ENCODE peak calls at places on chromosomes 13 and 19, in six cellular contexts. W, L, T, H, F and K are unnamed samples. For H3K36me3 and H3K4me1, the result is how much of the 10 kb centered on the place peaks cover.

GRCh38 chr13:36885901-36886300 is 34.1 kb downstream of the SMAD9 start:
- DNase-seq in W (no peak), L (no peak), T (no peak), H (no peak), F (no peak), K (no peak)

GRCh38 chr19:4524808-4525562 is 6.7 kb upstream of the PLIN4 start:
- DNase-seq in W (peak), L (no peak), T (no peak), H (peak), F (peak), K (peak)

GRCh38 chr13:29196409-29197074 is 376.4 kb downstream of the MTUS2 start:
- DNase-seq in W (no peak), L (no peak), T (no peak), H (no peak), F (no peak), K (no peak)

GRCh38 chr13:95752677-95753076 is 75.7 kb downstream of the DNAJC3 start:
- DNase-seq in W (no peak), L (no peak), T (no peak), H (no peak), F (no peak), K (no peak)

GRCh38 chr19:11377237-11377636 is 2.8 kb downstream of the SWSAP1 start:
- DNase-seq in W (no peak), L (peak), T (no peak), H (no peak), F (no peak), K (no peak)

GRCh38 chr19:1852294-1852646 is 4.0 kb upstream of the REXO1 start:
- DNase-seq in W (peak), L (no peak), T (no peak), H (no peak), F (no peak), K (no peak)

GRCh38 chr19:18775586-18776287 is 15.4 kb downstream of the COMP start:
- DNase-seq in W (no peak), L (peak), T (peak), H (no peak), F (no peak), K (no peak)

GRCh38 chr19:33686687-33687541 is 65.2 kb downstream of the CHST8 start:
- DNase-seq in W (no peak), L (no peak), T (peak), H (peak), F (no peak), K (peak)

GRCh38 chr13:63110431-63110830 is 1694.8 kb upstream of the PCDH20 start:
- DNase-seq in W (no peak), L (peak), T (no peak), H (no peak), F (no peak), K (no peak)

GRCh38 chr19:57212109-57212508 is 18.7 kb upstream of the AURKC start:
- DNase-seq in W (no peak), L (no peak), T (no peak), H (no peak), F (peak), K (no peak)

GRCh38 chr19:15358918-15359317 is 20.7 kb downstream of the AKAP8 start:
- DNase-seq in W (no peak), L (no peak), T (no peak), H (no peak), F (no peak), K (no peak)

GRCh38 chr19:15353908-15354307 is 21.6 kb upstream of the BRD4 start:
- DNase-seq in W (no peak), L (no peak), T (no peak), H (no peak), F (no peak), K (no peak)

GRCh38 chr19:15357906-15358305 is 21.7 kb downstream of the AKAP8 start:
- DNase-seq in W (no peak), L (no peak), T (no peak), H (no peak), F (no peak), K (no peak)

DNA sequence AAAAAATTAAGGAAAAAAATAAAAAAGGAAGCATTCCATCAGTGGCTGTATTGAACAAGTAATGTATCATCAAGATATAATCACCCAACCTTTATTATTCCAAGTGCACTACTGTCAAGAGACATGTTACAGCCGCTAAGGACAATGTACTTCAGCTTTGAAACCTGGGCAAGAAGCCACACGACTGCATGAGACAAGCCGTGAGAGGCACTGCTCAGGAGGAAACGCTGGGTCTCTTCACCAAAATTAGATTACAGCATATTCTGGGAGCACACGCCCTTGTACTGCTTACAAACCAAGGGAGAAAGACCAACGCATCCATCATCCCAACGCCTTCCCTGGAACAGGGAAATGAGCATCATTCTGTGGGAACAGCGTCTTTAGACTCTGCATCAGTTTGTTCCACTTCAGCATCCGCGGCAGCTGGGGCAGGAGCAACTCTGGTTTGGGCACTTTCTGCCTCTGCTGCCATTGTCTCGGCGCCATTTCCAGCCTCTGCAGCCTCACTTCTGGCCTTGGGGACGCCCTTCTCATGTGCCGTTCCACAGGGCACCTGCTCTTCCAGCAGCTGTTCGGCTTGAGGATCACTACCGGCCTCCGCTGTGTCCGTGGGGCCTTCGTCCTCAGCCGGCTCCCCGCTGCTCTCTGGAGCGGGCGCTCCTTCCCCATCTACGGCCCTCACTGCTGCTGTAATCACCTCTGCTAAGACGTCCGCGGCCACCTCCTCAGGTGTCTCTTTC is 22.4 kb upstream of the BRD4 start:
- DNase-seq in W (no peak), L (no peak), T (no peak), H (no peak), F (no peak), K (no peak)
- H3K36me3 ChIP-seq in W (under half), L (under half), T (under half), H (half or more), F (under half), K (under half)

DNA sequence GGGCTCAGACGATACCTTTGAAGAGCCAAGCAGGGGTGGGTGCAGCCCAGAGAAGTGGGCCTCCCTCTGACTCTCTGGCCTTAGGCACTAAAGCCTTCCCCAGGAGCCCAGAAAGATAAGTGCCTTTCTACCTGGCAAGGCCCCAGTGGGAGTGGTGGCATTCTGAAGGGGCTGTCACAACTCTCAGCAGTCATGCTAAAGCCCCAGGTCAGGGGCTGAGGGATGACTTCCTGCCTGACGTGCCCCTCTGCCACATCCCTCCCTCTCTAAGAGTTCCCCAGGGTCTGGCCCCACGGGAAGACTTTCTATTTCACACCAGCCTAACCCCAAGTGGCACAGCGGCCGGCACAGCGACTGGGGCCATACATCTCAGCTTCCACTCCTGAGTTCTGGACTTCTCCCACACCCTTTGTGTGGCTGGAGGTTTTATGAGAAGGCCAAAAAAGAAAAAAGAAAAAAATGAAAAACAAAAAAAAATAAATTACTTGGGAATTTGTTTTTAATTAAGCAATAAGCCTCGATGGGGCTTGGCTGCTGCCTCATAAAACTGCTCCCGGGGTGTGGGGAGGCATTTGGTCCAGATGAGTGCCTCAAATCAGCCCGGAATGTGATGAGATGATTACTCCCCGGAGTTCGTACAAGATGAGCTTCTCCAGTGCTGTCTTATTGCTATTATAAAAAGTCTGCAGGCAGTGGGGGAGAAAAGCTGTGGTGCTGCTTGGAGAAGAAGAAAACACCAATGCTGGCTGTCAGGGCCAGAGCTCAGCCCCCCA is 28.5 kb upstream of the PLEKHF1 start:
- DNase-seq in W (no peak), L (no peak), T (no peak), H (peak), F (no peak), K (no peak)
- H3K4me1 ChIP-seq in W (under half), L (under half), T (under half), H (under half), F (under half), K (under half)

GRCh38 chr13:113005997-113006396 is 37.0 kb downstream of the MCF2L start:
- DNase-seq in W (no peak), L (no peak), T (peak), H (no peak), F (no peak), K (no peak)
- H3K36me3 ChIP-seq in W (under half), L (under half), T (under half), H (under half), F (under half), K (under half)

GRCh38 chr13:33111414-33112110 is 95.3 kb downstream of the KL start:
- DNase-seq in W (no peak), L (peak), T (no peak), H (no peak), F (no peak), K (no peak)

GRCh38 chr13:33114146-33114545 is 97.9 kb downstream of the KL start:
- DNase-seq in W (no peak), L (no peak), T (no peak), H (no peak), F (no peak), K (no peak)

GRCh38 chr13:33110713-33111413 is 94.6 kb downstream of the KL start:
- DNase-seq in W (peak), L (peak), T (peak), H (no peak), F (no peak), K (peak)

GRCh38 chr13:33110386-33110712 is 94.1 kb downstream of the KL start:
- DNase-seq in W (no peak), L (no peak), T (no peak), H (no peak), F (no peak), K (no peak)

GRCh38 chr13:33112745-33113144 is 96.5 kb downstream of the KL start:
- DNase-seq in W (no peak), L (no peak), T (no peak), H (no peak), F (no peak), K (no peak)
- H3K4me1 ChIP-seq in W (under half), L (under half), T (under half), H (under half), F (under half), K (under half)

DNA sequence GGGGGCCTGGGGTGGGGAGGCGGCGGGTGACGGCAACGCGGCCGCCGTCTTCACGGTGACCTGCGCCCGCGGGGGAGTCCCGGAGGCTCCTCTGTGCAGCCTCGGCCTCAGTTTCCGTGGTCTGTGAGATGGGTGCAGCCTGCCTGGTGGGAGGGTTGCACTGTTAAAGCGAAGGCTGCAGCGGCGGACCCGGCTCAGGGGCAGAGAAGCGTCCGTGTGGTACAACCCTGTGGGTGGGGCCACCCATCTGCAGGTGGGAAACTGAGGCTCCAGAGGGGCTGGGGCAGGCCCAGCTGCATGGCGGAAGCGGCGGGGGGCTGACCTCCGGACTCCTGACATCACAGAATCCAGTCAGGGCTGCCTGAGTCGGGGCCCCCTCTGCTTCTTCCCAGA is 473 bp downstream of the FGF22 start:
- DNase-seq in W (no peak), L (no peak), T (no peak), H (no peak), F (no peak), K (no peak)
- H3K36me3 ChIP-seq in W (under half), L (under half), T (under half), H (under half), F (under half), K (under half)

DNA sequence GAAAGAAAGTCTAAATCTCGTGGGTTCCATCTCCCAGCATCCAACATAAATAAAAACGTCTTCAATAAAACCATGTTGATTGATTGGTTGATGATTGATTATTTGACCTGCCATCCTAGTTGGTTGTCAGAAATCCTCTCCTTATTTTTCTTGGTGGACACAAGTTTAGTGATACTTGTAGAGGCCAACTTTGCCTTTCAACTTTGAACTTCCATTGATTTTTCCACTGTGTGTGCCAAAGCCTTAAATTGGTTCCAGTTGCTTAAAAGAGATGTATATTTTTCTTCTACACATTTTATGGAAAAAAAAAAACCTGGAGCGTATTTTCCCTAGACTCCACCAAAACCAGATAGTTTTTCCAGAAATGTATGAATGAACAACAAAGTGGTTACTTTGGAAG is 85.0 kb downstream of the MBNL2 start:
- DNase-seq in W (no peak), L (no peak), T (no peak), H (no peak), F (no peak), K (no peak)
- H3K4me1 ChIP-seq in W (half or more), L (under half), T (under half), H (under half), F (under half), K (under half)

GRCh38 chr19:45826934-45827333 is 11.8 kb upstream of the RSPH6A start:
- DNase-seq in W (no peak), L (no peak), T (no peak), H (no peak), F (no peak), K (no peak)
- H3K36me3 ChIP-seq in W (under half), L (under half), T (under half), H (half or more), F (half or more), K (under half)

GRCh38 chr13:98541701-98542203 is 35.2 kb downstream of the STK24 start:
- DNase-seq in W (no peak), L (no peak), T (no peak), H (no peak), F (no peak), K (no peak)
- H3K4me1 ChIP-seq in W (half or more), L (under half), T (under half), H (half or more), F (under half), K (under half)

GRCh38 chr13:77196052-77196618 is 130.8 kb downstream of the MYCBP2 start:
- DNase-seq in W (no peak), L (no peak), T (no peak), H (no peak), F (no peak), K (no peak)
- H3K36me3 ChIP-seq in W (under half), L (under half), T (under half), H (half or more), F (under half), K (under half)

GRCh38 chr13:114111577-114111976 is 20.8 kb downstream of the RASA3 start:
- DNase-seq in W (peak), L (no peak), T (no peak), H (peak), F (peak), K (no peak)

GRCh38 chr13:114112826-114113322 is 19.5 kb downstream of the RASA3 start:
- DNase-seq in W (peak), L (no peak), T (no peak), H (peak), F (peak), K (peak)

GRCh38 chr13:114113961-114114360 is 18.5 kb downstream of the RASA3 start:
- DNase-seq in W (no peak), L (no peak), T (peak), H (peak), F (peak), K (peak)

GRCh38 chr13:114110091-114110829 is 22.2 kb downstream of the RASA3 start:
- DNase-seq in W (peak), L (no peak), T (peak), H (peak), F (peak), K (peak)

GRCh38 chr13:114112231-114112825 is 20.1 kb downstream of the RASA3 start:
- DNase-seq in W (peak), L (no peak), T (peak), H (peak), F (peak), K (peak)
- H3K4me1 ChIP-seq in W (half or more), L (half or more), T (under half), H (under half), F (under half), K (under half)